ENCODE peak calls at places on chromosomes 12 and 14, in five cellular contexts. C is esophagus squamous epithelium; P is left ventricle myocardium inferior; I is naive thymus-derived CD4-positive, alpha-beta T cell; G is suprapubic skin. L is an unnamed sample.

GRCh38 chr14:95320076-95320895 is 578 bp upstream of the CLMN start:
- DNase-seq in C (no peak), P (peak; percentile 34), I (no peak), G (no peak), L (peak; percentile 67)

GRCh38 chr14:32345311-32345771 is 16.2 kb downstream of the AKAP6 start:
- DNase-seq in C (no peak), P (no peak), I (no peak), G (no peak), L (no peak)

GRCh38 chr12:40049268-40049667 is 56.6 kb downstream of the SLC2A13 start:
- DNase-seq in C (no peak), P (no peak), I (no peak), G (no peak), L (no peak)

GRCh38 chr12:58309806-58310205 is 368.4 kb downstream of the ATP23 start:
- DNase-seq in C (no peak), P (no peak), I (no peak), G (no peak), L (no peak)

GRCh38 chr12:101642115-101643067 is 47.6 kb downstream of the MYBPC1 start:
- DNase-seq in C (no peak), P (no peak), I (no peak), G (no peak), L (peak; percentile 58)

GRCh38 chr14:104265918-104266642 is 127.7 kb downstream of the KIF26A start:
- DNase-seq in C (no peak), P (no peak), I (no peak), G (no peak), L (peak; percentile 55)

GRCh38 chr12:103495158-103495782 is 498 bp downstream of the C12orf42 start:
- DNase-seq in C (peak; percentile 23), P (no peak), I (peak; percentile 51), G (no peak), L (peak; percentile 24)

GRCh38 chr14:22837059-22837749 is 819 bp downstream of the MMP14 start:
- DNase-seq in C (no peak), P (peak; percentile 76), I (no peak), G (peak; percentile 85), L (peak; percentile 70)

GRCh38 chr12:53499261-53500118 is at the start of gene MAP3K12:
- DNase-seq in C (no peak), P (peak; percentile 68), I (peak; percentile 64), G (peak; percentile 88), L (peak; percentile 64)

GRCh38 chr14:20679907-20680306 is 4.5 kb upstream of the RNASE4 start:
- DNase-seq in C (no peak), P (no peak), I (no peak), G (no peak), L (no peak)

GRCh38 chr14:49615776-49616175 is 4.7 kb downstream of the RPL36AL start:
- DNase-seq in C (no peak), P (no peak), I (no peak), G (no peak), L (no peak)

GRCh38 chr12:54840293-54840692 is 14.0 kb upstream of the MUCL1 start:
- DNase-seq in C (no peak), P (no peak), I (no peak), G (no peak), L (no peak)

GRCh38 chr12:110689002-110689600 is at the start of gene HVCN1:
- DNase-seq in C (no peak), P (peak; percentile 73), I (no peak), G (peak; percentile 87), L (peak; percentile 83)

GRCh38 chr14:102594514-102595175 is 2.2 kb downstream of the RCOR1 start:
- DNase-seq in C (no peak), P (peak; percentile 63), I (peak; percentile 32), G (no peak), L (peak; percentile 88)

GRCh38 chr14:89493877-89494634 is 77.0 kb upstream of the FOXN3 start:
- DNase-seq in C (no peak), P (no peak), I (no peak), G (no peak), L (no peak)

DNA sequence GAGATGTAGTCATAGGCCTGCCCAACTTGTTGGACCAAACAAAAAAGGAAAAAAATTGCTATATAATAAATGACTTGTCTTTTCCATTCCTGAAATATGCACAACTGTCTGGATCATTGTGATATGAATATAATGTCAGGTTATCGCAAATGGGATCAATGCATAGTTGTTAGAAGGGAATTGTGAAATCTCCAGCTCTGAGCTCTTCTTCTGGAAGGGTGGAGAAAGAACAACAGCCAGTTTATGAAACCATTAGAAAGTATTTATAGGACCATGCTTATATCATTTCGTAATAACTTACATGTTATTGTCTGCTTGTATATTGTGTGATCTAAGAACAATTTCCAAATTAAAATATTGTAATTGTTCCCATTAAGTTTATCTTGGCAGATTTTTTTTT is 35.7 kb upstream of the HIF1A start:
- DNase-seq in C (no peak), P (no peak), I (no peak), G (no peak), L (no peak)
- H3K4me1 ChIP-seq in C (peaks cover 51% of the 10 kb centered on the region), P (peaks cover 10% of the 10 kb centered on the region), I (peaks cover 35% of the 10 kb centered on the region), G (peaks cover 31% of the 10 kb centered on the region), L (peaks cover 9% of the 10 kb centered on the region)

GRCh38 chr12:96376865-96377264 is 23.4 kb downstream of the CDK17 start:
- DNase-seq in C (no peak), P (no peak), I (no peak), G (no peak), L (no peak)
- H3K4me1 ChIP-seq in C (peaks cover 57% of the 10 kb centered on the region), P (peaks cover 75% of the 10 kb centered on the region), I (peaks cover 48% of the 10 kb centered on the region), G (peaks cover 32% of the 10 kb centered on the region), L (peaks cover 34% of the 10 kb centered on the region)

DNA sequence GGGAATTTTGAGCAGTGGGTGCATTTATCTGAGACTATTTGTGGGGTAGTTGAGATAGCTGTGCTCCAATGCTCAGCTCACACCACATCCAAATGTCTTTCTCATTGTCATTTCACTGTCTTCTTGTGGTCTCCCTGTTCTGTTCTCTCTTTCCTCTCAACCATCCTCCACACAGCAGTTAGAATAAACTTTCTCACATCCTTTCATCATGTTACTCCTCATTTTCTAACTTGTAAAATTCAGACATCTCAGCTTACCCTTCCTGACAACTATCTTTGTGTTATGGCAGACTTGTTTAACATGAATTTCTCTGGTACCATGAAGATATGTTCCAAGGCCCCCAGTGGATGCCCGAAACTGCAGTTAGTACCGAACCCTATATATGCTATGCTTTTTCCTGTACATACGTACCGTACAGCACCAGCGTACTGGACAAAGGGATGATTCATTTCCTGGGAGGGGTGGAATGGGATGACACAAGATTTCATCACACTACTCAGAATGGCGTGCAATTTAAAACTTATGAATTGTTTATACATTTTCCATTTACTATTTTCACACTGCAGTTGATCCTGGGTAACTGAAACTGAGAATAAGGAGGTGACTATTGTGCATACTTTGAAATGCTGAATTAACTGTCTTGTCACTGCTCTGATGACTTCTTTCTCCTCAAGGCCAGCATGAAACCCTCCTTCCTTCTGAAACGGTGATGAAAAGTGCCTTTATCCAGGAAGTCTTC is 177.1 kb upstream of the SLC38A2 start:
- DNase-seq in C (no peak), P (no peak), I (no peak), G (no peak), L (no peak)
- H3K4me1 ChIP-seq in C (peaks cover 70% of the 10 kb centered on the region), P (peaks cover 25% of the 10 kb centered on the region), I (peaks cover 11% of the 10 kb centered on the region), G (peaks cover 50% of the 10 kb centered on the region), L (no peaks in the 10 kb centered on the region)

DNA sequence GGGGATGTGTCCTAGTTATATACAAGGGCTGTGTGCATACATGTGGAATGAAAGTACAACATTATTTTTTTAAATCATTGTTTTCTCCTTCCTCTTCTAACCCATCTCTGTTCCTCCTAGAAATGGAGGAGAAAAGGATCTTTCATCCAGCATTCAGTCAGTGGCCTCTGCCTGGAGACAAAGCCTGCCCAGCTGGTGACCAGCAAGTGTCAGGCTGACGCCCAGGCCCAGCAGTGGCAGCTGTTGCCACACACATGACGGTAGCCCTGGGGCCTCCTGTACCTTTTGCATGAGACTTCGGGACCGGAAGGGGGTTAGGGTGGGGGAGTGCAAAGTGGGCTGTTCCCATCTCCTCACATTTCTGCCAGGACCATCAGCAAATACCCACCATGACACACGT is 46.2 kb downstream of the ERH start:
- DNase-seq in C (no peak), P (no peak), I (no peak), G (no peak), L (no peak)
- H3K4me1 ChIP-seq in C (peaks cover 32% of the 10 kb centered on the region), P (peaks cover 16% of the 10 kb centered on the region), I (peaks cover 9% of the 10 kb centered on the region), G (peaks cover 19% of the 10 kb centered on the region), L (no peaks in the 10 kb centered on the region)

GRCh38 chr12:89703768-89704167 is 4.9 kb downstream of the ATP2B1 start:
- DNase-seq in C (no peak), P (no peak), I (no peak), G (no peak), L (no peak)
- H3K4me1 ChIP-seq in C (peaks cover 39% of the 10 kb centered on the region), P (peaks cover 19% of the 10 kb centered on the region), I (peaks cover 47% of the 10 kb centered on the region), G (peaks cover 38% of the 10 kb centered on the region), L (peaks cover 11% of the 10 kb centered on the region)